ENCODE peak calls at places on chromosomes 4 and X, in nine cellular contexts. J is H7; I is transverse colon; A is NT2/D1; P is thoracic aorta; B is cardiac muscle cell; O is kidney; R is CD8-positive, alpha-beta T cell; Z is CD8-positive, alpha-beta memory T cell. Y is an unnamed sample.

GRCh38 chr4:75844151-75844662 is 58.0 kb downstream of the PPEF2 start:
- DNase-seq in B (no peak), R (no peak), P (no peak), Z (no peak), I (no peak), J (no peak), O (no peak), A (no peak), Y (peak; percentile 96)

GRCh38 chr4:30727409-30727808 is 7.2 kb downstream of the PCDH7 start:
- DNase-seq in Z (no peak), I (no peak), B (no peak), O (no peak), R (no peak), P (no peak), A (no peak), J (no peak), Y (no peak)

GRCh38 chr4:45957353-45957752 is 166.5 kb downstream of the GABRG1 start:
- DNase-seq in O (no peak), J (no peak), Z (no peak), A (no peak), I (no peak), P (no peak), R (no peak), B (no peak), Y (no peak)

GRCh38 chr4:142473960-142474338 is 372.2 kb downstream of the INPP4B start:
- DNase-seq in J (no peak), B (no peak), I (no peak), P (no peak), O (no peak), A (no peak), Z (no peak), R (no peak), Y (no peak)

GRCh38 chr4:183758735-183759447 is 99.8 kb downstream of the TRAPPC11 start:
- DNase-seq in I (no peak), J (peak; percentile 74), O (no peak), A (no peak), R (no peak), B (no peak), Z (no peak), P (no peak), Y (no peak)

GRCh38 chrX:150085881-150086280 is 147.6 kb upstream of the EOLA2 start:
- DNase-seq in R (no peak), J (no peak), O (no peak), I (no peak), A (no peak), B (no peak), Z (no peak), P (no peak), Y (no peak)

GRCh38 chr4:147674073-147674472 is 9.9 kb downstream of the PRMT9 start:
- DNase-seq in R (no peak), O (no peak), B (no peak), I (no peak), Z (no peak), J (no peak), A (no peak), P (no peak), Y (no peak)

GRCh38 chr4:123398151-123398802 is 1.7 kb downstream of the SPRY1 start:
- DNase-seq in J (peak; percentile 87), Z (peak; percentile 74), R (peak; percentile 66), I (peak; percentile 83), B (peak; percentile 89), O (peak; percentile 89), A (peak; percentile 27), P (no peak), Y (no peak)

GRCh38 chr4:51894246-51894645 is 51.3 kb downstream of the DCUN1D4 start:
- DNase-seq in P (no peak), J (no peak), O (no peak), Z (no peak), A (no peak), I (no peak), R (no peak), B (no peak), Y (no peak)

GRCh38 chr4:61231421-61231820 is 31.3 kb downstream of the ADGRL3 start:
- DNase-seq in R (no peak), B (no peak), O (no peak), A (no peak), Z (no peak), I (no peak), J (no peak), P (no peak), Y (no peak)

GRCh38 chr4:176339936-176340761 is 20.4 kb downstream of the SPCS3 start:
- DNase-seq in P (no peak), B (no peak), R (no peak), Z (no peak), A (no peak), I (no peak), J (no peak), O (no peak), Y (peak; percentile 68)

GRCh38 chr4:130077275-130077674 is 981.3 kb downstream of the C4orf33 start:
- DNase-seq in Z (no peak), O (no peak), R (no peak), J (no peak), I (no peak), B (no peak), P (no peak), A (no peak), Y (no peak)

GRCh38 chrX:84501798-84502628 is at the start of gene HDX:
- DNase-seq in B (peak; percentile 84), R (peak; percentile 56), P (peak; percentile 51), I (peak; percentile 87), O (peak; percentile 94), J (peak; percentile 8), Z (peak; percentile 69), A (peak; percentile 54), Y (peak; percentile 18)

GRCh38 chr4:2793578-2793919 is 664 bp downstream of the SH3BP2 start:
- DNase-seq in I (peak; percentile 54), B (no peak), P (no peak), Z (peak; percentile 51), J (no peak), R (peak; percentile 33), A (no peak), O (peak; percentile 79), Y (no peak)

GRCh38 chrX:44922980-44923379 is 50.0 kb downstream of the KDM6A start:
- DNase-seq in O (no peak), I (no peak), B (no peak), A (no peak), J (no peak), R (no peak), Z (no peak), P (no peak), Y (no peak)

GRCh38 chrX:72003811-72004750 is 93.4 kb downstream of the NHSL2 start:
- DNase-seq in P (no peak), I (no peak), R (no peak), O (peak; percentile 80), B (peak; percentile 59), J (peak; percentile 63), A (peak; percentile 58), Z (no peak), Y (no peak)

GRCh38 chrX:24259544-24260240 is 54.2 kb downstream of the SUPT20HL2 start:
- DNase-seq in P (no peak), B (peak; percentile 81), A (peak; percentile 57), Z (no peak), J (peak; percentile 53), I (peak; percentile 26), O (no peak), R (peak; percentile 5), Y (no peak)

GRCh38 chrX:134603806-134604700 is 54.2 kb downstream of the PLAC1 start:
- DNase-seq in B (no peak), R (no peak), P (no peak), Z (no peak), A (no peak), J (no peak), I (no peak), O (no peak), Y (no peak)

GRCh38 chrX:138858438-138858837 is 146.9 kb upstream of the FGF13 start:
- DNase-seq in P (no peak), I (no peak), Z (no peak), J (no peak), O (no peak), R (no peak), A (no peak), B (no peak), Y (no peak)

GRCh38 chr4:177596035-177596434 is 153.8 kb upstream of the AGA start:
- DNase-seq in B (peak; percentile 5), J (no peak), O (no peak), Z (peak; percentile 43), P (no peak), I (no peak), R (no peak), A (peak; percentile 13), Y (peak; percentile 36)

GRCh38 chrX:137565921-137566745 is at the start of gene ZIC3:
- DNase-seq in B (peak; percentile 83), A (no peak), Z (no peak), R (no peak), I (peak; percentile 15), P (no peak), O (peak; percentile 77), J (peak; percentile 98), Y (no peak)

GRCh38 chr4:3821580-3822229 is 55.5 kb downstream of the ADRA2C start:
- DNase-seq in I (no peak), O (peak; percentile 56), P (no peak), Z (no peak), J (peak; percentile 73), A (no peak), B (no peak), R (no peak), Y (no peak)
- H3K4me3 ChIP-seq in I (no peak overlapping the region), O (no peak overlapping the region), P (no peak overlapping the region), Z (no peak overlapping the region), J (no peak overlapping the region), A (no peak overlapping the region), B (no peak overlapping the region), R (no peak overlapping the region), Y (no peak overlapping the region)

GRCh38 chrX:73561791-73562190 is 1.2 kb upstream of the CHIC1 start:
- DNase-seq in I (no peak), O (no peak), R (no peak), P (no peak), A (no peak), J (no peak), B (no peak), Z (no peak), Y (no peak)
- H3K4me3 ChIP-seq in I (no peak overlapping the region), O (no peak overlapping the region), R (no peak overlapping the region), P (no peak overlapping the region), A (peak overlapping the region; percentile 54), J (no peak overlapping the region), B (no peak overlapping the region), Z (no peak overlapping the region), Y (no peak overlapping the region)

GRCh38 chr4:41538017-41538733 is at the start of gene LIMCH1:
- DNase-seq in Z (no peak), J (no peak), I (peak; percentile 11), B (peak; percentile 10), R (no peak), O (peak; percentile 73), A (no peak), P (peak; percentile 65), Y (no peak)
- H3K4me3 ChIP-seq in Z (no peak within 1 kb of the TSS), J (no peak within 1 kb of the TSS), I (no peak within 1 kb of the TSS), B (no peak within 1 kb of the TSS), R (no peak within 1 kb of the TSS), O (peak within 1 kb of the TSS; percentile 9), A (no peak within 1 kb of the TSS), P (peak within 1 kb of the TSS; percentile 65), Y (no peak within 1 kb of the TSS)

DNA sequence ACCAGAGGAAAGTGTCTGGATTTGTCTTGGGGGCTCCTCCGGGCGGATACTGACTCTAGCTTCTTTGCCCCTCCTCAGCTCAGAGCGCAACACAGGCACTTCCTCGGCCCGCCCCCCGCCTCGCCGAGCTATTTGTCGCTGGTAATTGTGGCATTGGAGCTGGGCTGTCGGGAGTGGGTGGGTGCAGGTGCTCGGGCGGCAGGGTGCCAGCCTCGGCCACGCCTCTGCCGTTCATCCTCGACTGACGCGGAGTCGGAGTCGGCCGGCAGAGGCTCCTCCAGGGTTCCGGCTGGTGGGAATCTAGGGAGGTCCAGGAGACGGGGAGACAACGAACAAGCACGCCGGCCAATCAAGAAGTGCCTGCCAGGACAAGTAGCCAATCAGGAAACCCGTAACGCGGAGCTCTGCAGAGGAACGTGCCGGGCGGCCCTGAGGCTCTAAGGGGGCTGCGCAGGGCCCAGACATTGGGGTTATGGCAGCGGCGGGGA is 3.9 kb upstream of the SYN1 start:
- DNase-seq in P (no peak), A (peak; percentile 79), J (peak; percentile 95), B (peak; percentile 82), Z (no peak), I (peak; percentile 34), O (peak; percentile 83), R (peak; percentile 46), Y (no peak)
- H3K4me3 ChIP-seq in P (peak overlapping the region; percentile 58), A (peak overlapping the region; percentile 26), J (peak overlapping the region; percentile 25), B (peak overlapping the region; percentile 15), Z (peak overlapping the region; percentile 41), I (no peak overlapping the region), O (no peak overlapping the region), R (peak overlapping the region; percentile 52), Y (peak overlapping the region; percentile 47)

Y was measured in epithelial cell of proximal tubule.